ENCODE peak calls at places on chromosomes 7 and 10, in four cellular contexts. K, F, O and C are unnamed samples.

GRCh38 chr10:3999642-4000041 is 214.6 kb upstream of the KLF6 start:
- DNase-seq in O (no peak), F (no peak), K (no peak), C (no peak)

GRCh38 chr10:42691361-42692120 is 53.2 kb upstream of the ZNF33B start:
- DNase-seq in K (no peak), F (no peak), O (no peak), C (no peak)

GRCh38 chr10:124935946-124936345 is 6.0 kb upstream of the ZRANB1 start:
- DNase-seq in K (no peak), O (no peak), F (no peak), C (no peak)

GRCh38 chr7:78114993-78115392 is 316.4 kb downstream of the PHTF2 start:
- DNase-seq in F (no peak), O (no peak), K (no peak), C (no peak)

GRCh38 chr7:16644987-16645592 is 464 bp downstream of the ANKMY2 start:
- DNase-seq in F (peak), O (peak), K (no peak), C (peak)

GRCh38 chr10:31157125-31157983 is 125.7 kb upstream of the ZNF438 start:
- DNase-seq in O (no peak), K (peak), F (no peak), C (no peak)

GRCh38 chr7:50352282-50352681 is 47.8 kb downstream of the IKZF1 start:
- DNase-seq in K (no peak), O (no peak), F (no peak), C (no peak)

GRCh38 chr7:28904539-28905143 is 53.5 kb downstream of the TRIL start:
- DNase-seq in O (no peak), F (no peak), K (no peak), C (no peak)

GRCh38 chr10:129096340-129096984 is 370.6 kb upstream of the MGMT start:
- DNase-seq in K (peak), F (peak), O (peak), C (no peak)

GRCh38 chr7:101315336-101315735 is 6.3 kb downstream of the IFT22 start:
- DNase-seq in K (no peak), O (no peak), F (no peak), C (no peak)

GRCh38 chr7:92636018-92636560 is 45.9 kb upstream of the FAM133B start:
- DNase-seq in F (no peak), O (no peak), K (no peak), C (no peak)

GRCh38 chr10:6228010-6228511 is 25.3 kb downstream of the PFKFB3 start:
- DNase-seq in O (no peak), K (no peak), F (no peak), C (no peak)

GRCh38 chr10:78267070-78267469 is 233.4 kb downstream of the RPS24 start:
- DNase-seq in F (no peak), K (no peak), O (peak), C (no peak)

GRCh38 chr10:128095023-128095752 is 31.0 kb downstream of the MKI67 start:
- DNase-seq in F (no peak), K (no peak), O (no peak), C (no peak)

GRCh38 chr10:119207367-119207668 is at the start of gene GRK5:
- DNase-seq in F (peak), K (peak), O (peak), C (peak)

GRCh38 chr10:59362184-59362966 is at the start of gene FAM13C:
- DNase-seq in O (peak), F (peak), K (peak), C (peak)

GRCh38 chr7:157552295-157552993 is 215.6 kb downstream of the DNAJB6 start:
- DNase-seq in O (no peak), F (no peak), K (no peak), C (no peak)

GRCh38 chr7:100811480-100811879 is 15.8 kb downstream of the EPHB4 start:
- DNase-seq in K (no peak), O (no peak), F (no peak), C (no peak)

GRCh38 chr7:29190349-29191045 is 4.1 kb upstream of the CHN2 start:
- DNase-seq in F (no peak), K (no peak), O (no peak), C (no peak)

GRCh38 chr7:81280531-81280930 is 361.7 kb upstream of the SEMA3C start:
- DNase-seq in F (no peak), K (no peak), O (no peak), C (no peak)

GRCh38 chr7:27107391-27107900 is 5.0 kb upstream of the HOXA2 start:
- DNase-seq in K (no peak), O (no peak), F (no peak), C (no peak)

GRCh38 chr7:144863320-144863647 is 27.4 kb upstream of the TPK1 start:
- DNase-seq in K (no peak), O (no peak), F (no peak), C (no peak)

GRCh38 chr7:131738066-131738465 is 181.6 kb upstream of the PODXL start:
- DNase-seq in F (no peak), O (no peak), K (no peak), C (no peak)

GRCh38 chr7:155439311-155440017 is 18.5 kb upstream of the EN2 start:
- DNase-seq in K (no peak), O (no peak), F (no peak), C (no peak)

GRCh38 chr10:77702166-77702565 is 64.6 kb upstream of the KCNMA1 start:
- DNase-seq in F (no peak), K (no peak), O (no peak), C (peak)

GRCh38 chr10:7788640-7789335 is 811 bp downstream of the ATP5F1C start:
- DNase-seq in K (no peak), O (peak), F (no peak), C (no peak)

DNA sequence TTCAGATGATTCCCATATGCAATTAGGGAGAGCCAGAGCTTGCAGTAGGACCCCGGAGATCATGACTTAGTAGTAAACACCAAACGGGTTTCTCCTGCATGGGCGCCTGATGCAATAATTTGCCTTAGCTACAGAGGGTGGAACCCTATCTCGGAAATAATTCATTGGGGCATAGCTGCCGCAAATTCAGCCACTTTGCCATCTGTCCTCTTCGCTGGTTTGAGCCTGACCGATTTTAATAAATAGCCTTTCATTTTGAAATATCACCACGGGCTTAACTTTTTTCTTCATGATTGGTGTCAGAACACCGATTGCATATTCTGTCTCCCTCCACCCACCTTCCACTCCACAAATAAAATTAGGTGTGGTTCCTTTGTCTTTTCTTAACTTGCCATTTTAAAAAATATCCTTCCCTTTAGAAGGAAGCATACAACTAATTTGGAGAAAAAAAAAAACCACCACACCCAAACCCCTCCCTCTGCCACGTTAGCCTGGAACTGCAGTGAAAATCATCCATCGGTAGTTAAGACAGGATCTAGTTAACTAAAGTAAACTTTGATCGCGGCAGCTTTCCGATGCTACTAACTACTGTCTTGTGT is 1.5 kb downstream of the GARS1 start:
- DNase-seq in O (no peak), F (no peak), K (no peak), C (no peak)
- TF ChIP-seq POLR2A in O (no peak), F (no peak), K (no peak), C (no peak)

GRCh38 chr10:75043256-75044121 is 68.0 kb upstream of the SAMD8 start:
- DNase-seq in F (no peak), O (no peak), K (no peak), C (no peak)
- TF ChIP-seq POLR2A in F (no peak), O (no peak), K (no peak), C (no peak)

GRCh38 chr10:15325243-15326002 is 45.7 kb downstream of the FAM171A1 start:
- DNase-seq in K (peak), F (no peak), O (no peak), C (peak)
- TF ChIP-seq POLR2A in K (no peak), F (no peak), O (no peak), C (no peak)

DNA sequence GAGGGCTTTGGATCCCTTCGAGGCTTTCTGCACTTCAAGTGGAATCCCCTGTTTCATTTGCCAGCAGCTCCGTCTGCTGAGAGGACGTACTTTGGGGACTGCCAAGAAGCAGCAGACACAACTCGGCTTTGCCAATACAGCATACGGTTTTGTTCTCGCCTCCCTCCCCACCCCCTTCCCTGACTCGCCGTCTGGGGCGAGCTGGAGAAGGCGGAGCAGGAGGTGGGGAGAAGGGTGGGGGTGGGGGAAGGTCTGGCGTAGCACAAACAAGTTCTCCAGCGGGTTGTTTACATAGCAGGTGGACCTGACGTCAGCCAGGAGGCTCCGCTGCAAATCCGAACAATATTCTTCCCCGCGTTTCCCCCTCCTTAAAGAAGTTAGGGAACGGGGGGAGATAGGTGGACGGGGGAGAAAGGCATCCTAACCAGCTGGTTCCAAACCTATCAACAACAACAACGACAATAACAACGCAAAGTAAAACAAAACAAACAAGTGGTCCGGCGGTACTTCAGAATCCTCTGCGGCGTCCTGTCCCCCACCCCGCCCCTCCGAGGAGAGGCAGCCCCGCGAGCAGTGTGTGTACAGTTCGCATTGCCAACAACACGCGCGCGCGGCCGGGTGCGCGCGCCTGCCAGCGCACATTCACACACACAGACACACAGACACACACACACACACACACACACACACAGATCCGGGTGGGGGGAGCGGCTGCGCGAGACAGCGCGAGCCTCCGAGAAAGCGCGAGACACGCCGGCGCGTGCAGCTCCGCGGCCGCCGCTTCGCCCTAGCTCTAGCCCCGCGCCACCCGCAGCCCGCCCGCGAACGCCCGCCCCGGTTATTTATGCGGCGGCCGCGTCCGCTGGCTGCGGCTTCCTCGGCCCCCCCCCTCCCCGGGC is 167.0 kb upstream of the PPP1R3A start:
- DNase-seq in K (peak), F (peak), O (peak), C (no peak)
- TF ChIP-seq POLR2A in K (peak), F (peak), O (no peak), C (peak)

DNA sequence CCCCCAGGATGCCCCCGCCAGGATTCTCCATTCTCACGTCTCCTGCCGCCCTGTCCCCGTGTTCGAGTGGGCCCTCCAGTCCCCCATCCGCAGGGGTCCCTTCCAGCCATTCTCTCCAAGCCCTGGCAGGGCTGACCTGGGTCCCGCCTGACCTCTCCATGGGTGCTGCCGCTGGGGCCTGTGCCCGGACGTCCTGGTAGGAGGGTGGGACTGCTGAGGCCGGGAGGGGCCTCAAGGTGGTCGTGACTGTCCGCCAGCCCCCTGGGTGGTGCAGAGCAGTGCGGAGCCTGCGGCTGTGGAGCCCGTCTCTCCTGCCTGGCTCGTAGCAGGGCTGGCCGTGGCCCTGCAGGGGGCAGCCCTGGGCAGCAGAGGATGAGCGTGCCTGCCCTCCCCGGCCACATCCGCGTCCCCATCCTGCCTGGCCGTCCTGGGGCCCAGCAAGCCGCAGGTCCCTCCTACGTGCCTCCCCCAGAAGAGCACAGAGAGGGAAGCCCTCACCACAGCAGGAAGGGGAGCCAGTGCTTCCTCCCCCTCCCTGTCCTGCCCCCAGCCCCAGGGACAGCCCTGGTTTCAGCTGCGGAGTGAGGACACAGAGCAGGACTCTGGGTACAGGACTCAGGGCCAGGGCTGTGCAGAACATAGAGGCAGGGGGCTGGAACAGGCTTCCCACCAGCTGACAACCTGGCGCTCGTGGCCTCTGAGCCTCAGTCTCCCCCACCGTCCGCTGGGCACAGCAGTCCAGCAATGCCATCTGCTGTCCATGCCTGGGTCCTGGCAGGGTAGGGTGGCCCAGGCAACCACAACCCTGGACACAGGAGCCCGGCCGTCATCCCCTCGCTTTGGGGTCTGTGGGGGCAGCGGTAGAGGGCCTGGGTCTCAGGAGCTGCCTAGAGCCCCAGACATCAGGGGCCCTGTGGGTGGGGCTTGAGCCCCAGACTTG is 1.5 kb upstream of the GRIFIN start:
- DNase-seq in O (peak), K (peak), F (no peak), C (peak)
- TF ChIP-seq POLR2A in O (no peak), K (no peak), F (no peak), C (no peak)

GRCh38 chr10:62077330-62078015 is 176.0 kb downstream of the ARID5B start:
- DNase-seq in F (no peak), O (no peak), K (no peak), C (no peak)

GRCh38 chr10:62081322-62081945 is 179.9 kb downstream of the ARID5B start:
- DNase-seq in O (no peak), F (no peak), K (no peak), C (no peak)

GRCh38 chr10:62080905-62081304 is 179.4 kb downstream of the ARID5B start:
- DNase-seq in O (no peak), K (no peak), F (no peak), C (no peak)

GRCh38 chr10:62082270-62082669 is 180.8 kb downstream of the ARID5B start:
- DNase-seq in F (no peak), O (no peak), K (no peak), C (no peak)

DNA sequence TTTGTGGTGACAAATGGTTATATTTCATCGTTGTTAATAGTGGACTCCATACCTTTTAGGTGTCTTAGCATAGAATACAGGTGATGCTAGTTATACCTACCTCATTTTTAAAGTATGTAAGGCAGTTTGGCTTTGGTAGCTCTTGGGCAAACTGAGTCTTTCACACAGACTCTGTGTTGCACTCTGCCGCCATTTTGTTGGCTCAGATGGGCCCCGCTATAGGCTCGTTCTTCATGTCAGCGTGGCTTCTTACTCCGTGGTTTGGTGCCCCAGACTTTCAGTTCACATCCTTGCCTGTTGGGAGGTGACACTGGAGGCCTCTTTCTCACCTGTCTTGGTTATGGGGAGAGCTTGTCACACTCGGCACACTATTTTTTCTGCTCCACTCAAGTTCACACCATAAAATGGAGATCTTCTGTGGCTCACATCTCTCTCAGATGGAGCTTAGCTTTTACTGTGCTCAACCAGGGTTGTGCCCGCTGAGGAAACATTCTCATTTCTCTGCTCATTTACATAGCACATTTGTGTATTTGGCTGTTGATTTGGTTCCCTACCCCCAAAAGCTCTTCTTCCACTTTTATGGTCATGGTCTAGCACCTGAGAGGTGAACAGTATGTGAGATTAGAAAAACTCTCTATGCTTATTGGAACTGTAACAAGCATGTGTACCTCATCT is 178.5 kb downstream of the ARID5B start:
- DNase-seq in F (no peak), O (no peak), K (no peak), C (no peak)
- TF ChIP-seq POLR2A in F (no peak), O (no peak), K (no peak), C (no peak)